ENCODE peak calls at places on chromosome 6, in four cellular contexts. D, S, J and I are unnamed samples.

GRCh38 chr6:105873256-105873704 is 212.9 kb upstream of the PRDM1 start:
- DNase-seq in D (no peak), S (no peak), J (no peak), I (no peak)

GRCh38 chr6:144478487-144478886 is 193.4 kb downstream of the UTRN start:
- DNase-seq in D (no peak), S (no peak), J (no peak), I (no peak)

GRCh38 chr6:170470673-170471072 is 82.4 kb downstream of the PSMB1 start:
- DNase-seq in D (no peak), S (no peak), J (no peak), I (no peak)

GRCh38 chr6:122381494-122382083 is 17.9 kb upstream of the HSF2 start:
- DNase-seq in D (peak; percentile 59), S (peak; percentile 56), J (peak; percentile 9), I (peak; percentile 74)

GRCh38 chr6:64121166-64121565 is 485.6 kb downstream of the PHF3 start:
- DNase-seq in D (no peak), S (no peak), J (no peak), I (no peak)

GRCh38 chr6:104995989-104996617 is 39.2 kb downstream of the LIN28B start:
- DNase-seq in D (no peak), S (peak; percentile 21), J (no peak), I (no peak)

GRCh38 chr6:52435345-52435744 is 15.2 kb downstream of the EFHC1 start:
- DNase-seq in D (no peak), S (no peak), J (no peak), I (no peak)

GRCh38 chr6:122609881-122610689 is at the start of gene PKIB:
- DNase-seq in D (peak; percentile 2), S (peak; percentile 55), J (peak; percentile 54), I (peak; percentile 37)

GRCh38 chr6:157163434-157164159 is 159.7 kb downstream of the TMEM242 start:
- DNase-seq in D (no peak), S (no peak), J (no peak), I (no peak)

GRCh38 chr6:21587925-21588811 is 5.4 kb upstream of the SOX4 start:
- DNase-seq in D (peak; percentile 20), S (peak; percentile 44), J (peak; percentile 90), I (peak; percentile 63)

GRCh38 chr6:106751501-106752252 is 122.3 kb downstream of the QRSL1 start:
- DNase-seq in D (no peak), S (no peak), J (no peak), I (no peak)

GRCh38 chr6:8027965-8028651 is 36.1 kb downstream of the BLOC1S5 start:
- DNase-seq in D (no peak), S (no peak), J (no peak), I (peak; percentile 24)

GRCh38 chr6:37027036-37027720 is 21.7 kb downstream of the FGD2 start:
- DNase-seq in D (no peak), S (no peak), J (no peak), I (no peak)

GRCh38 chr6:26493258-26493657 is 6.8 kb upstream of the BTN1A1 start:
- DNase-seq in D (no peak), S (peak; percentile 20), J (no peak), I (no peak)

GRCh38 chr6:18214003-18214402 is 50.3 kb downstream of the DEK start:
- DNase-seq in D (no peak), S (no peak), J (peak; percentile 29), I (no peak)

GRCh38 chr6:137811121-137811911 is 55.7 kb upstream of the TNFAIP3 start:
- DNase-seq in D (peak; percentile 53), S (peak; percentile 82), J (peak; percentile 69), I (peak; percentile 88)

GRCh38 chr6:149898966-149899365 is 1.1 kb upstream of the RAET1E start:
- DNase-seq in D (no peak), S (no peak), J (no peak), I (no peak)

GRCh38 chr6:98834060-98835031 is at the start of gene POU3F2:
- DNase-seq in D (no peak), S (peak; percentile 68), J (peak; percentile 79), I (peak; percentile 41)

GRCh38 chr6:85594197-85594930 is 706 bp upstream of the SNX14 start:
- DNase-seq in D (no peak), S (peak; percentile 37), J (no peak), I (no peak)

DNA sequence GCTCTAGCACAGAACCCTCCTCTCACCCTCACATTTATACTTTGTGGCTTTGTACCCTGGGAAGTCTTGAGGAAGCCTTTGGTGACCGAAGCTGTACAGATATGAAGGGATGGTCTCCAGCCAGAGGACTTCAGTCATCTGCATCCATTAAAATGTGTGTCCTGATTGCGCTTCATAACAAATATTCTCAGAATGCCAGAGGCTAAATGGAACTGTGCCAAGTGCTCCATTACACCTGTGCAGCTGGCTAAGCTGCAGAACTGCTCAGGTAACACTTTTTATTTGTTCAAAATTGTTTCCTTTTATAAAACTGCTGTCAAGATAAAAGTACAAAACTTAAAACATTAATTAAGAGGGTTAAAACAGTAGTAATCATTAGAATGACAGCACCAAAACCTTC is 22.3 kb downstream of the TPBG start:
- DNase-seq in D (no peak), S (no peak), J (no peak), I (no peak)
- H3K4me3 ChIP-seq in D (no peak overlapping the region), S (no peak overlapping the region), J (no peak overlapping the region), I (no peak overlapping the region)

GRCh38 chr6:39228992-39229767 is at the start of gene KCNK5:
- DNase-seq in D (peak; percentile 5), S (peak; percentile 21), J (peak; percentile 83), I (peak; percentile 26)
- H3K4me3 ChIP-seq in D (peak within 1 kb of the TSS; percentile 54), S (peak within 1 kb of the TSS; percentile 33), J (peak within 1 kb of the TSS; percentile 58), I (peak within 1 kb of the TSS; percentile 45)

DNA sequence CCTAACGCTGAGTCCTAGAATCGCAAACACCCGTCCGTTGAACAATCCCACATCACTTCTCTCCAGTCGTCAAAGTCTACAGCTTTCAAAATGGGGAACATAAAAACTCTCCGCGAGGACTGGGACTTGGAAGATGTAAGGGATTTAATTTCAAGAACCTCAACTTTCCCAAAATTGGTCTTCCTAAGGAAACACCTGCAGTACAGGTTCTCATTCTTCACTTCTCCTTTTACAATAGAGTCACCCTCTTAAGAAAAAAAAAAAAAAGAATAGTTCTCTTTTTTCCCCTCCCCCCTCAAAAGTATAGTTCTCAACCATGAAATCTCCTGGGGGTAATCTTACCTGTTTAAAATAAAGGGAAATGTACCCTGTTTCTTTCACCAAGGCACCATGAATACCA is 6.6 kb upstream of the ZBTB22 start:
- DNase-seq in D (no peak), S (no peak), J (no peak), I (no peak)
- H3K4me3 ChIP-seq in D (peak overlapping the region; percentile 64), S (peak overlapping the region; percentile 66), J (peak overlapping the region; percentile 67), I (no peak overlapping the region)

GRCh38 chr6:57172136-57173055 is at the start of gene BAG2:
- DNase-seq in D (peak; percentile 81), S (peak; percentile 91), J (peak; percentile 96), I (peak; percentile 92)

GRCh38 chr6:57173886-57174510 is 1.9 kb downstream of the BAG2 start:
- DNase-seq in D (no peak), S (peak; percentile 73), J (no peak), I (peak; percentile 48)

GRCh38 chr6:57173056-57173885 is 1.1 kb downstream of the BAG2 start:
- DNase-seq in D (peak; percentile 30), S (peak; percentile 15), J (peak; percentile 30), I (no peak)

GRCh38 chr6:57177545-57178225 is 5.6 kb downstream of the BAG2 start:
- DNase-seq in D (no peak), S (peak; percentile 44), J (no peak), I (no peak)

GRCh38 chr6:57174511-57174907 is 2.4 kb downstream of the BAG2 start:
- DNase-seq in D (no peak), S (no peak), J (no peak), I (no peak)
- H3K4me3 ChIP-seq in D (no peak overlapping the region), S (peak overlapping the region; percentile 95), J (peak overlapping the region; percentile 84), I (peak overlapping the region; percentile 71)

GRCh38 chr6:41371461-41371991 is 36.1 kb downstream of the NCR2 start:
- DNase-seq in D (no peak), S (peak; percentile 39), J (peak; percentile 15), I (peak; percentile 52)
- H3K4me3 ChIP-seq in D (peak overlapping the region; percentile 43), S (no peak overlapping the region), J (no peak overlapping the region), I (peak overlapping the region; percentile 34)

GRCh38 chr6:165659945-165660862 is 2.8 kb downstream of the PDE10A start:
- DNase-seq in D (no peak), S (no peak), J (no peak), I (no peak)

GRCh38 chr6:165661416-165662001 is 1.5 kb downstream of the PDE10A start:
- DNase-seq in D (no peak), S (no peak), J (no peak), I (no peak)

GRCh38 chr6:165662041-165662491 is 975 bp downstream of the PDE10A start:
- DNase-seq in D (no peak), S (no peak), J (no peak), I (peak; percentile 29)

GRCh38 chr6:165662671-165663282 is at the start of gene PDE10A:
- DNase-seq in D (no peak), S (no peak), J (no peak), I (peak; percentile 44)

GRCh38 chr6:165660881-165661415 is 2.1 kb downstream of the PDE10A start:
- DNase-seq in D (no peak), S (no peak), J (no peak), I (no peak)
- H3K4me3 ChIP-seq in D (no peak overlapping the region), S (no peak overlapping the region), J (no peak overlapping the region), I (peak overlapping the region; percentile 58)